ENCODE peak calls at places on chromosomes 12 and 14, in seven cellular contexts. One of them, this sample, is unnamed.

GRCh38 chr12:15393037-15393436 is 70.7 kb downstream of the PTPRO start:
- DNase-seq in lower leg skin: no peak
- DNase-seq in foreskin fibroblast: peak
- DNase-seq in NCI-H1105: no peak
- DNase-seq in pulmonary artery endothelial cell: no peak
- DNase-seq in GM23248: no peak
- DNase-seq in endothelial cell: no peak
- DNase-seq in this sample: no peak

GRCh38 chr12:95201056-95201670 is 16.1 kb downstream of the FGD6 start:
- DNase-seq in lower leg skin: no peak
- DNase-seq in foreskin fibroblast: no peak
- DNase-seq in NCI-H1105: no peak
- DNase-seq in pulmonary artery endothelial cell: no peak
- DNase-seq in GM23248: peak
- DNase-seq in endothelial cell: no peak
- DNase-seq in this sample: no peak

GRCh38 chr14:67819563-67820411 is at the start of gene RAD51B:
- DNase-seq in lower leg skin: peak
- DNase-seq in foreskin fibroblast: peak
- DNase-seq in NCI-H1105: peak
- DNase-seq in pulmonary artery endothelial cell: peak
- DNase-seq in GM23248: peak
- DNase-seq in endothelial cell: peak
- DNase-seq in this sample: peak

GRCh38 chr12:125245601-125246345 is 180.5 kb downstream of the AACS start:
- DNase-seq in lower leg skin: no peak
- DNase-seq in foreskin fibroblast: no peak
- DNase-seq in NCI-H1105: no peak
- DNase-seq in pulmonary artery endothelial cell: no peak
- DNase-seq in GM23248: peak
- DNase-seq in endothelial cell: no peak
- DNase-seq in this sample: no peak

GRCh38 chr12:71477046-71477445 is 37.4 kb downstream of the LGR5 start:
- DNase-seq in lower leg skin: no peak
- DNase-seq in foreskin fibroblast: no peak
- DNase-seq in NCI-H1105: no peak
- DNase-seq in pulmonary artery endothelial cell: no peak
- DNase-seq in GM23248: peak
- DNase-seq in endothelial cell: no peak
- DNase-seq in this sample: no peak

GRCh38 chr14:72651081-72651480 is 242.8 kb downstream of the DPF3 start:
- DNase-seq in lower leg skin: no peak
- DNase-seq in foreskin fibroblast: no peak
- DNase-seq in NCI-H1105: no peak
- DNase-seq in pulmonary artery endothelial cell: no peak
- DNase-seq in GM23248: peak
- DNase-seq in endothelial cell: no peak
- DNase-seq in this sample: no peak

GRCh38 chr12:753401-754237 is 1.2 kb downstream of the WNK1 start:
- DNase-seq in lower leg skin: peak
- DNase-seq in foreskin fibroblast: no peak
- DNase-seq in NCI-H1105: no peak
- DNase-seq in pulmonary artery endothelial cell: no peak
- DNase-seq in GM23248: peak
- DNase-seq in endothelial cell: peak
- DNase-seq in this sample: no peak

GRCh38 chr12:80032967-80033366 is 66.4 kb upstream of the OTOGL start:
- DNase-seq in lower leg skin: no peak
- DNase-seq in foreskin fibroblast: no peak
- DNase-seq in NCI-H1105: no peak
- DNase-seq in pulmonary artery endothelial cell: no peak
- DNase-seq in GM23248: peak
- DNase-seq in endothelial cell: no peak
- DNase-seq in this sample: no peak

GRCh38 chr14:61296707-61297502 is 15.8 kb upstream of the TMEM30B start:
- DNase-seq in lower leg skin: no peak
- DNase-seq in foreskin fibroblast: peak
- DNase-seq in NCI-H1105: peak
- DNase-seq in pulmonary artery endothelial cell: peak
- DNase-seq in GM23248: peak
- DNase-seq in endothelial cell: no peak
- DNase-seq in this sample: no peak

GRCh38 chr14:72636871-72637270 is 257.0 kb downstream of the DPF3 start:
- DNase-seq in lower leg skin: no peak
- DNase-seq in foreskin fibroblast: no peak
- DNase-seq in NCI-H1105: no peak
- DNase-seq in pulmonary artery endothelial cell: no peak
- DNase-seq in GM23248: no peak
- DNase-seq in endothelial cell: no peak
- DNase-seq in this sample: no peak

GRCh38 chr12:57724003-57724935 is 14.3 kb downstream of the AGAP2 start:
- DNase-seq in lower leg skin: peak
- DNase-seq in foreskin fibroblast: no peak
- DNase-seq in NCI-H1105: no peak
- DNase-seq in pulmonary artery endothelial cell: no peak
- DNase-seq in GM23248: no peak
- DNase-seq in endothelial cell: no peak
- DNase-seq in this sample: no peak

GRCh38 chr12:106251636-106252035 is 3.8 kb upstream of the CKAP4 start:
- DNase-seq in lower leg skin: no peak
- DNase-seq in foreskin fibroblast: peak
- DNase-seq in NCI-H1105: no peak
- DNase-seq in pulmonary artery endothelial cell: no peak
- DNase-seq in GM23248: peak
- DNase-seq in endothelial cell: no peak
- DNase-seq in this sample: no peak

GRCh38 chr12:14443531-14443930 is 78.0 kb downstream of the ATF7IP start:
- DNase-seq in lower leg skin: no peak
- DNase-seq in foreskin fibroblast: peak
- DNase-seq in NCI-H1105: no peak
- DNase-seq in pulmonary artery endothelial cell: peak
- DNase-seq in GM23248: peak
- DNase-seq in endothelial cell: no peak
- DNase-seq in this sample: no peak

GRCh38 chr12:103399986-103400385 is 95.8 kb downstream of the C12orf42 start:
- DNase-seq in lower leg skin: no peak
- DNase-seq in foreskin fibroblast: no peak
- DNase-seq in NCI-H1105: no peak
- DNase-seq in pulmonary artery endothelial cell: no peak
- DNase-seq in GM23248: no peak
- DNase-seq in endothelial cell: no peak
- DNase-seq in this sample: no peak

GRCh38 chr12:42759622-42760273 is 170.2 kb upstream of the PRICKLE1 start:
- DNase-seq in lower leg skin: peak
- DNase-seq in foreskin fibroblast: peak
- DNase-seq in NCI-H1105: no peak
- DNase-seq in pulmonary artery endothelial cell: no peak
- DNase-seq in GM23248: peak
- DNase-seq in endothelial cell: no peak
- DNase-seq in this sample: peak

GRCh38 chr14:54637829-54638446 is 71.0 kb downstream of the SAMD4A start:
- DNase-seq in lower leg skin: no peak
- DNase-seq in foreskin fibroblast: peak
- DNase-seq in NCI-H1105: no peak
- DNase-seq in pulmonary artery endothelial cell: no peak
- DNase-seq in GM23248: peak
- DNase-seq in endothelial cell: no peak
- DNase-seq in this sample: no peak

GRCh38 chr12:119412811-119413794 is 78.6 kb downstream of the CCDC60 start:
- DNase-seq in lower leg skin: peak
- DNase-seq in foreskin fibroblast: peak
- DNase-seq in NCI-H1105: peak
- DNase-seq in pulmonary artery endothelial cell: peak
- DNase-seq in GM23248: peak
- DNase-seq in endothelial cell: peak
- DNase-seq in this sample: peak

GRCh38 chr12:55724226-55724939 is 4.2 kb downstream of the RDH5 start:
- DNase-seq in lower leg skin: peak
- DNase-seq in foreskin fibroblast: peak
- DNase-seq in NCI-H1105: no peak
- DNase-seq in pulmonary artery endothelial cell: no peak
- DNase-seq in GM23248: peak
- DNase-seq in endothelial cell: peak
- DNase-seq in this sample: no peak

GRCh38 chr12:57803317-57803893 is 15.1 kb downstream of the AVIL start:
- DNase-seq in lower leg skin: no peak
- DNase-seq in foreskin fibroblast: peak
- DNase-seq in NCI-H1105: peak
- DNase-seq in pulmonary artery endothelial cell: no peak
- DNase-seq in GM23248: peak
- DNase-seq in endothelial cell: peak
- DNase-seq in this sample: no peak

GRCh38 chr14:93332032-93332852 is 594 bp downstream of the BTBD7 start:
- DNase-seq in lower leg skin: peak
- DNase-seq in foreskin fibroblast: peak
- DNase-seq in NCI-H1105: peak
- DNase-seq in pulmonary artery endothelial cell: no peak
- DNase-seq in GM23248: peak
- DNase-seq in endothelial cell: peak
- DNase-seq in this sample: no peak

GRCh38 chr12:48816148-48816854 is 2.0 kb upstream of the CACNB3 start:
- DNase-seq in lower leg skin: no peak
- DNase-seq in foreskin fibroblast: no peak
- DNase-seq in NCI-H1105: no peak
- DNase-seq in pulmonary artery endothelial cell: no peak
- DNase-seq in GM23248: peak
- DNase-seq in endothelial cell: no peak
- DNase-seq in this sample: no peak

GRCh38 chr12:86671001-86671400 is 414.8 kb upstream of the MGAT4C start:
- DNase-seq in lower leg skin: no peak
- DNase-seq in foreskin fibroblast: no peak
- DNase-seq in NCI-H1105: no peak
- DNase-seq in pulmonary artery endothelial cell: no peak
- DNase-seq in GM23248: no peak
- DNase-seq in endothelial cell: no peak
- DNase-seq in this sample: no peak

GRCh38 chr12:98002887-98003493 is 512.4 kb upstream of the TMPO start:
- DNase-seq in lower leg skin: peak
- DNase-seq in foreskin fibroblast: no peak
- DNase-seq in NCI-H1105: peak
- DNase-seq in pulmonary artery endothelial cell: no peak
- DNase-seq in GM23248: peak
- DNase-seq in endothelial cell: peak
- DNase-seq in this sample: no peak

GRCh38 chr14:94405481-94405880 is 17.1 kb upstream of the SERPINA1 start:
- DNase-seq in lower leg skin: no peak
- DNase-seq in foreskin fibroblast: no peak
- DNase-seq in NCI-H1105: no peak
- DNase-seq in pulmonary artery endothelial cell: no peak
- DNase-seq in GM23248: no peak
- DNase-seq in endothelial cell: no peak
- DNase-seq in this sample: no peak

GRCh38 chr12:55619352-55620138 is 17.1 kb upstream of the OR10P1 start:
- DNase-seq in lower leg skin: no peak
- DNase-seq in foreskin fibroblast: peak
- DNase-seq in NCI-H1105: peak
- DNase-seq in pulmonary artery endothelial cell: peak
- DNase-seq in GM23248: peak
- DNase-seq in endothelial cell: peak
- DNase-seq in this sample: peak

GRCh38 chr12:66154776-66155175 is 15.0 kb downstream of the TMBIM4 start:
- DNase-seq in lower leg skin: no peak
- DNase-seq in foreskin fibroblast: no peak
- DNase-seq in NCI-H1105: no peak
- DNase-seq in pulmonary artery endothelial cell: no peak
- DNase-seq in GM23248: peak
- DNase-seq in endothelial cell: no peak
- DNase-seq in this sample: no peak

GRCh38 chr12:105257321-105257728 is 21.4 kb upstream of the APPL2 start:
- DNase-seq in lower leg skin: no peak
- DNase-seq in foreskin fibroblast: peak
- DNase-seq in NCI-H1105: no peak
- DNase-seq in pulmonary artery endothelial cell: no peak
- DNase-seq in GM23248: peak
- DNase-seq in endothelial cell: no peak
- DNase-seq in this sample: peak

GRCh38 chr12:65232490-65233077 is 45.9 kb upstream of the MSRB3 start:
- DNase-seq in lower leg skin: no peak
- DNase-seq in foreskin fibroblast: peak
- DNase-seq in NCI-H1105: no peak
- DNase-seq in pulmonary artery endothelial cell: no peak
- DNase-seq in GM23248: peak
- DNase-seq in endothelial cell: no peak
- DNase-seq in this sample: no peak

GRCh38 chr12:19205120-19205519 is 75.6 kb downstream of the PLEKHA5 start:
- DNase-seq in lower leg skin: no peak
- DNase-seq in foreskin fibroblast: no peak
- DNase-seq in NCI-H1105: no peak
- DNase-seq in pulmonary artery endothelial cell: no peak
- DNase-seq in GM23248: peak
- DNase-seq in endothelial cell: no peak
- DNase-seq in this sample: no peak

GRCh38 chr12:104701301-104701700 is 244.6 kb downstream of the CHST11 start:
- DNase-seq in lower leg skin: no peak
- DNase-seq in foreskin fibroblast: no peak
- DNase-seq in NCI-H1105: no peak
- DNase-seq in pulmonary artery endothelial cell: no peak
- DNase-seq in GM23248: no peak
- DNase-seq in endothelial cell: no peak
- DNase-seq in this sample: no peak

GRCh38 chr12:111766608-111767361 is at the start of gene ALDH2:
- DNase-seq in lower leg skin: peak
- DNase-seq in foreskin fibroblast: peak
- DNase-seq in NCI-H1105: peak
- DNase-seq in pulmonary artery endothelial cell: no peak
- DNase-seq in GM23248: peak
- DNase-seq in endothelial cell: peak
- DNase-seq in this sample: no peak

GRCh38 chr12:131863711-131864396 is 30.6 kb upstream of the ULK1 start:
- DNase-seq in lower leg skin: no peak
- DNase-seq in foreskin fibroblast: no peak
- DNase-seq in NCI-H1105: no peak
- DNase-seq in pulmonary artery endothelial cell: no peak
- DNase-seq in GM23248: no peak
- DNase-seq in endothelial cell: no peak
- DNase-seq in this sample: no peak

GRCh38 chr14:104549536-104550339 is 29.8 kb upstream of the C14orf180 start:
- DNase-seq in lower leg skin: peak
- DNase-seq in foreskin fibroblast: no peak
- DNase-seq in NCI-H1105: no peak
- DNase-seq in pulmonary artery endothelial cell: no peak
- DNase-seq in GM23248: no peak
- DNase-seq in endothelial cell: no peak
- DNase-seq in this sample: no peak

GRCh38 chr12:460301-461230 is 827 bp downstream of the B4GALNT3 start:
- DNase-seq in lower leg skin: no peak
- DNase-seq in foreskin fibroblast: no peak
- DNase-seq in NCI-H1105: no peak
- DNase-seq in pulmonary artery endothelial cell: no peak
- DNase-seq in GM23248: peak
- DNase-seq in endothelial cell: peak
- DNase-seq in this sample: no peak

GRCh38 chr12:65876898-65877721 is 52.8 kb downstream of the HMGA2 start:
- DNase-seq in lower leg skin: no peak
- DNase-seq in foreskin fibroblast: peak
- DNase-seq in NCI-H1105: no peak
- DNase-seq in pulmonary artery endothelial cell: no peak
- DNase-seq in GM23248: no peak
- DNase-seq in endothelial cell: no peak
- DNase-seq in this sample: no peak

GRCh38 chr12:75476076-75476475 is 4.5 kb upstream of the GLIPR1 start:
- DNase-seq in lower leg skin: no peak
- DNase-seq in foreskin fibroblast: no peak
- DNase-seq in NCI-H1105: no peak
- DNase-seq in pulmonary artery endothelial cell: no peak
- DNase-seq in GM23248: no peak
- DNase-seq in endothelial cell: no peak
- DNase-seq in this sample: no peak

GRCh38 chr12:4212845-4213244 is 60.7 kb upstream of the CCND2 start:
- DNase-seq in lower leg skin: peak
- DNase-seq in foreskin fibroblast: no peak
- DNase-seq in NCI-H1105: no peak
- DNase-seq in pulmonary artery endothelial cell: no peak
- DNase-seq in GM23248: no peak
- DNase-seq in endothelial cell: no peak
- DNase-seq in this sample: no peak

This sample was measured in AG09319.